ENCODE peak calls at places on chromosomes 12 and 14, in six cellular contexts. B is IMR-90, V is choroid plexus epithelial cell, F is astrocyte of the spinal cord, Q is thyroid gland, D is AG04450. Z is an unnamed sample.

GRCh38 chr12:97368462-97369150 is 94.0 kb upstream of the RMST start:
- DNase-seq in B (no peak), F (no peak), Q (peak), V (no peak), D (no peak), Z (no peak)

GRCh38 chr14:68020999-68021663 is 201.6 kb downstream of the RAD51B start:
- DNase-seq in B (no peak), D (no peak), F (no peak), V (no peak), Q (no peak), Z (no peak)

GRCh38 chr12:40992158-40992557 is 196.0 kb upstream of the PDZRN4 start:
- DNase-seq in Q (no peak), D (no peak), V (no peak), F (no peak), B (no peak), Z (no peak)

GRCh38 chr14:105313381-105314286 is 914 bp upstream of the PACS2 start:
- DNase-seq in F (no peak), V (no peak), D (no peak), Q (peak), B (no peak), Z (no peak)

GRCh38 chr12:108634225-108634795 is 616 bp upstream of the SELPLG start:
- DNase-seq in F (no peak), V (no peak), B (no peak), D (no peak), Q (no peak), Z (peak)

GRCh38 chr12:6752181-6752930 is 585 bp downstream of the MLF2 start:
- DNase-seq in Q (peak), D (no peak), B (peak), V (peak), F (peak), Z (peak)

GRCh38 chr12:108629824-108630476 is 3.7 kb downstream of the SELPLG start:
- DNase-seq in Q (no peak), B (peak), V (peak), F (peak), D (no peak), Z (peak)

GRCh38 chr12:117140397-117141096 is 41.3 kb upstream of the TESC start:
- DNase-seq in D (no peak), B (no peak), F (no peak), V (no peak), Q (no peak), Z (peak)

GRCh38 chr12:116615141-116615861 is 56.1 kb downstream of the MAP1LC3B2 start:
- DNase-seq in B (no peak), D (no peak), F (no peak), Q (peak), V (no peak), Z (no peak)

GRCh38 chr14:102280376-102280962 is 24.5 kb downstream of the MOK start:
- DNase-seq in V (peak), B (peak), D (peak), F (peak), Q (no peak), Z (peak)

GRCh38 chr12:84874125-84874824 is 38.3 kb downstream of the SLC6A15 start:
- DNase-seq in F (peak), B (peak), V (peak), Q (no peak), D (peak), Z (peak)

GRCh38 chr12:101127521-101128219 is 82.4 kb downstream of the SLC5A8 start:
- DNase-seq in F (peak), D (peak), B (peak), Q (no peak), V (peak), Z (no peak)

GRCh38 chr12:80567391-80567790 is 123.4 kb downstream of the PTPRQ start:
- DNase-seq in F (peak), D (no peak), Q (no peak), V (peak), B (peak), Z (no peak)

GRCh38 chr14:77707355-77707723 is 484 bp downstream of the ALKBH1 start:
- DNase-seq in F (peak), Q (peak), B (peak), D (peak), V (peak), Z (peak)

GRCh38 chr12:108338915-108339657 is at the start of gene CMKLR1:
- DNase-seq in D (no peak), Q (peak), V (no peak), B (no peak), F (no peak), Z (no peak)

GRCh38 chr14:30295980-30296379 is 263.0 kb upstream of the G2E3 start:
- DNase-seq in F (no peak), B (no peak), V (no peak), D (no peak), Q (peak), Z (no peak)

GRCh38 chr14:91252901-91253794 is 8.6 kb upstream of the GPR68 start:
- DNase-seq in V (no peak), B (no peak), F (no peak), D (no peak), Q (peak), Z (peak)

GRCh38 chr12:31106101-31106803 is 32.6 kb downstream of the DDX11 start:
- DNase-seq in F (no peak), D (no peak), V (no peak), Q (no peak), B (no peak), Z (no peak)

GRCh38 chr14:59823190-59823589 is 47.4 kb downstream of the RTN1 start:
- DNase-seq in Q (no peak), F (no peak), V (no peak), D (no peak), B (no peak), Z (no peak)

GRCh38 chr12:90311561-90311960 is 602.9 kb upstream of the ATP2B1 start:
- DNase-seq in V (no peak), D (no peak), Q (no peak), B (no peak), F (no peak), Z (no peak)

GRCh38 chr14:64878775-64879634 is 702 bp downstream of the SPTB start:
- DNase-seq in F (no peak), D (no peak), Q (peak), B (no peak), V (no peak), Z (no peak)

GRCh38 chr12:56670836-56671235 is 17.2 kb downstream of the PTGES3 start:
- DNase-seq in Q (no peak), V (no peak), D (no peak), F (no peak), B (no peak), Z (no peak)

GRCh38 chr14:61696753-61697318 is 1.5 kb downstream of the HIF1A start:
- DNase-seq in B (no peak), Q (no peak), F (peak), V (peak), D (no peak), Z (no peak)

GRCh38 chr14:64786296-64787149 is 82.3 kb downstream of the PLEKHG3 start:
- DNase-seq in Q (no peak), B (peak), D (no peak), F (peak), V (peak), Z (no peak)

GRCh38 chr12:28781671-28782652 is 367.1 kb upstream of the FAR2 start:
- DNase-seq in V (no peak), B (no peak), Q (no peak), D (no peak), F (no peak), Z (peak)

GRCh38 chr12:62525306-62525705 is 58.7 kb downstream of the MON2 start:
- DNase-seq in V (no peak), Q (no peak), B (no peak), D (no peak), F (no peak), Z (no peak)

GRCh38 chr12:80443974-80444666 is at the start of gene PTPRQ:
- DNase-seq in B (peak), V (peak), F (no peak), Q (no peak), D (no peak), Z (no peak)

GRCh38 chr12:121958521-121959240 is 40.3 kb downstream of the CFAP251 start:
- DNase-seq in B (peak), Q (peak), D (no peak), F (peak), V (peak), Z (no peak)

GRCh38 chr12:99553461-99553860 is 94.1 kb upstream of the GARIN6 start:
- DNase-seq in B (no peak), F (no peak), Q (no peak), V (no peak), D (no peak), Z (peak)

GRCh38 chr12:83136421-83136820 is 449.7 kb downstream of the TMTC2 start:
- DNase-seq in Q (no peak), V (no peak), F (no peak), D (no peak), B (no peak), Z (no peak)

GRCh38 chr12:42985506-42985905 is 396.0 kb upstream of the PRICKLE1 start:
- DNase-seq in Q (no peak), F (no peak), B (peak), D (peak), V (peak), Z (no peak)

GRCh38 chr12:67356400-67356799 is 87.2 kb downstream of the CAND1 start:
- DNase-seq in B (no peak), D (no peak), V (no peak), F (no peak), Q (peak), Z (no peak)

GRCh38 chr12:24947541-24948451 is 1.1 kb downstream of the BCAT1 start:
- DNase-seq in V (peak), B (no peak), F (peak), D (no peak), Q (no peak), Z (no peak)

GRCh38 chr12:74071182-74071581 is 466.5 kb upstream of the ATXN7L3B start:
- DNase-seq in F (no peak), B (no peak), V (no peak), D (no peak), Q (no peak), Z (no peak)

GRCh38 chr12:13727707-13728147 is 253.7 kb downstream of the GRIN2B start:
- DNase-seq in Q (no peak), B (no peak), V (no peak), F (peak), D (no peak), Z (peak)

GRCh38 chr12:103198499-103198898 is 241.0 kb downstream of the ASCL1 start:
- DNase-seq in D (no peak), V (no peak), Q (no peak), F (no peak), B (no peak), Z (no peak)

GRCh38 chr12:64273527-64274403 is 51.7 kb upstream of the KICS2 start:
- DNase-seq in V (peak), Q (no peak), F (no peak), D (no peak), B (no peak), Z (peak)

GRCh38 chr12:38771871-38772270 is 133.5 kb downstream of the CPNE8 start:
- DNase-seq in B (no peak), F (no peak), V (peak), D (no peak), Q (no peak), Z (no peak)

GRCh38 chr14:53020193-53020932 is 69.5 kb upstream of the FERMT2 start:
- DNase-seq in F (no peak), B (no peak), V (no peak), Q (no peak), D (no peak), Z (no peak)

GRCh38 chr14:60775296-60775695 is 40.7 kb downstream of the MNAT1 start:
- DNase-seq in V (peak), D (no peak), Q (no peak), B (peak), F (peak), Z (peak)

DNA sequence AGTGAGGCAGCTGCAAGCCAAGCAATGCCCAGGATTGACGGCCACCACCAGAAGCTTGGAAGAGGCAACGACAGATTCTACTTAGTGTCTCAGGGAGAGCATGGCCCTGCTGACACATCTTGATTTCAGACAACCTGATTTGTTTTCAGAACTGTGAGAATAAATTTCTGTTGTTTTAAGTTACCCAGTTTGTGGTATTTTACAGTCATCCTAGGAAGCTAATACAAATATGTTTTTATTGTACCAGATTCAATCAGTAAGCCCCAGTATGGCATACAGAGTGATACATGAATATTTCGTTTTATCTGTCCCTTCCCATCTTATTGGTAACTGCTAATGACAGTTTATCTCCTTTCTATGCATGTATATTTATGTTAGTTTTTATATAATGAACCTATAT is 62.3 kb downstream of the SAMD4A start:
- DNase-seq in V (no peak), B (no peak), D (no peak), F (no peak), Q (no peak), Z (no peak)
- H3K4me3 ChIP-seq in V (no peak), B (no peak), D (no peak), F (no peak), Q (no peak), Z (no peak)

GRCh38 chr12:120938496-120938895 is 34.3 kb upstream of the SPPL3 start:
- DNase-seq in Q (no peak), D (no peak), B (no peak), F (no peak), V (no peak), Z (no peak)
- TF ChIP-seq CTCF in Q (no peak), D (no peak), B (no peak), F (no peak), V (no peak), Z (no peak)

DNA sequence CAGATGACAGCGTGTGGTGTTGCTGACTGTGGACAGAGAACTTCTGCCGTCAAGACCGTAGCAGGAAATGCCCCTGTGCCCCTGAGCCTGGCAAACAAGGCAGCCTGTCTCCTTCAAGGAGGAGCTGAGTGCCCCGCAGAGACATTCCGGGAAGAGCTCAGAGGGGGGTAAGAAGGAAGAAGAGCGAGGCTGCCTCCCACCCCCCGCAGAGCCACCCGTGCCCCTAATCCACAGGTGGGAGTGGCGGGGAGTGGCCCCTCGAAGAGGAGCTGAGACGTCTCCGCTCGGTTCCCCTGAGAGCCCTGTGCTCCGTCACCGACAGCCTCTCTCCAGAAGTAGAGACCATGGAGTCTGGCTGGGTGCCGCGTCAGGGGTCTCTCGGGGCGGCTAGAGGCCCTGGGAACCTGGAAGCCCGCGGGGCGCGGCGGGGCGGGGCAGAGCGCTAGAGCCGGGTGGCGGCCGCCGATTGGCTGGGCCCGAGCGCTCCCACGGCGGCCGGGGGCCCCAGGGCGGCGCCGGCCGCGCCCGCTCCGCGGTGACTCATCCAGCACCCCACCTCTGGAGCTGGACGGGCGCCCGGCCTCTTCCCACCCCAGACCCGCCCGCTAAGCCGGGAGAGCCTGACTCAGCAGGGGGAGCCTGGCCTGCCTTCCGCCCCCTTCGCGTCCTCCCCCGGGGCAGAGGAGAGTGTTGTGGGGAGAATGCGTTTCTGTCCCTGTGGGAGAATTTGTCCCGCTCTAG is 25.2 kb upstream of the KRT78 start:
- DNase-seq in Q (peak), V (peak), B (peak), F (peak), D (peak), Z (peak)
- H3K4me3 ChIP-seq in Q (no peak), V (peak), B (peak), F (peak), D (peak), Z (peak)

DNA sequence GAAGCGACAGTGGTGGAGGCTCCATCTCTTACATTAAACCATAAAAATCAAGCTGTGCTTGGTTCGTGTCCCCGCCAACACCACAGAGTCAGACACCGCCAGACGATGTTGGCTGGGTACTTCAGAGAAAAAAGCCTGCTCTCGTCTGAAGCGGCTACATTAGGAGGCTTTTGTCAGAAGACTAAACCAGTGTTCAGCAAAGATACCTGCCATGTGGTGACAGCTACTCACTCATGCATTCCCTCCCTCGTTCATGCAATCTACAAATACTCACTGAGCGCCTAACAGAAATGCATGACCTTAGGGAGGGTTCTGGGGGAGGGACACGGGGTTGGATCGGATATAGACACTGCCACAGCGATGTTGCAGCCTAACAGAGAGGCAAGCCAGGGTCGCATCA is 253.8 kb downstream of the FOXN3 start:
- DNase-seq in F (no peak), B (no peak), D (no peak), V (no peak), Q (no peak), Z (no peak)
- TF ChIP-seq CTCF in F (no peak), B (no peak), D (no peak), V (no peak), Q (no peak), Z (no peak)

GRCh38 chr12:76558684-76559276 is 791 bp downstream of the OSBPL8 start:
- DNase-seq in Q (peak), B (peak), V (peak), D (no peak), F (peak), Z (peak)

GRCh38 chr12:76563061-76563460 is 3.5 kb upstream of the OSBPL8 start:
- DNase-seq in B (no peak), D (no peak), F (no peak), Q (no peak), V (no peak), Z (peak)

GRCh38 chr12:76559277-76560082 is at the start of gene OSBPL8:
- DNase-seq in B (peak), Q (peak), V (peak), F (peak), D (peak), Z (peak)

GRCh38 chr12:76562158-76562557 is 2.6 kb upstream of the OSBPL8 start:
- DNase-seq in Q (no peak), V (no peak), F (no peak), B (no peak), D (no peak), Z (no peak)

GRCh38 chr12:76560083-76560491 is 516 bp upstream of the OSBPL8 start:
- DNase-seq in F (no peak), Q (no peak), B (no peak), V (no peak), D (peak), Z (no peak)
- H3K4me3 ChIP-seq in F (peak), Q (peak), B (peak), V (peak), D (peak), Z (peak)

DNA sequence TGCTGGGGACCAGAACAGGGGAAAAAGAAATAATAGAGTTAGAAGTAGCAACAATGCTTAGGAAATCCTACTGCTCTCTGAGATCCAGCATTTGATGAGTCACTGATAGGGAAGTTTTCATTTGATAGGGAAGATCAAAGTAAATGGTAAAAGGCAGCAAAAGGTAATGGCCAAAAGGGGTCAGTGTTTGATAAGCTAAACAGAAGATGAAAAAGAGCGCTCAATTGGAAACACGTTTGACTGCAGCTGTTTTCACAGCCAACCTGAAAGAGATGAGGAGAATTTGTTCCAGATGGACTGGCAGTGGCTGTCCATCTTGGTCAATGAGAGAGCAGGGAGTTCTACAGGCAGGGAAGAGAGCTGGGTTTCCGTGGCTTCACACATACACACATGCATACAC is 264.2 kb downstream of the TMEM132C start:
- DNase-seq in V (no peak), F (no peak), D (no peak), Q (no peak), B (no peak), Z (no peak)
- TF ChIP-seq CTCF in V (no peak), F (no peak), D (no peak), Q (no peak), B (no peak), Z (peak)

DNA sequence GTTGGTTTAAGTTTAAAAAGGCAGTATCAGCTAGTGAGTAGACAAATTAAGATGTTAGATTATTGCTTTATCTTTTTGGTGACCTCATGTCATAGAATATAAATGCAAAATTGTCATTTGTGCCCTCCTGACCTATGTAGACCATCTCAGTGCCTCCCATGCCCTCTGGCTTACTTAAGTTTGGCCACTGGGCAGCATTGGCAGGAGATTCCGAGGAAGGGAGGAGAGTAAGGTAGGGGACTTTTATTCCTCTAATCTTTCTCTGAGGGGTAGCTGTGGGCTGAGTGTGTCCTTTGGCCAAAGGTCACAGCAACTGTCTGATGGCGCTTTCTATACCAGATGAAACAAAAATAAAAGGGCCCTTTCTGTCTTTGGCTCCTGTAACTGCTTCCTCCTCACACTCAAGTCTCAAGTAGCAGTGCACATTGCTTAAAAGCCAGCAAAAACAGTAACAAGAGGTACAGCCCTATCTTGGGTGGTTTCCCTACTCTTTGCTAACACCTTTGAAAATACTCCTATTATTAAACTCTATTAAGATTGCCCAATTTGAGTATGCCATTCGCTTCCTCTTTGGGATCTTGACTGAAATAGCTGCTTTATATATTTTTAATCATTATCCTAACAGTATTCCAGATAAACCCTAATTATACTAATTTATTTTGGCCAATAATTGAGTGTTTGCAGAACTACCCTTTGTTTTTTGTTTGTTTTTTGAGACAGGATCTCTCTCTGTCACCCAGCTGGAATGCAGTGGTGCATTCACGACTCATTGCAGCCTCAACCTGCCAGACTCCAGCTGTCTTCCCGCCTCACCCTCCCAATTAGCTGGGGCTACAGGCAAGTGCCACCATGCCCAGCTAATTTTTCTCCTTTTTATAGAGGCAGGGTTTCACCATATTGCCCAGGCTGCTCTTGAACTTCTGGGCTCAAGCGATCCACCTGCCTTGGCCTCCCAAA is 56.5 kb upstream of the KCNH3 start:
- DNase-seq in F (no peak), V (no peak), Q (peak), D (no peak), B (peak), Z (peak)
- H3K4me3 ChIP-seq in F (no peak), V (no peak), Q (no peak), D (no peak), B (no peak), Z (no peak)

Z was measured in PC-3.